ENCODE peak calls at places on chromosome 22, in seven cellular contexts. One of them, this sample, is unnamed.

GRCh38 chr22:46453006-46453828 is 84.2 kb downstream of the CELSR1 start:
- DNase-seq in CD4-positive, CD25-positive, alpha-beta regulatory T cell: no peak
- DNase-seq in HCT116: no peak
- DNase-seq in CD8-positive, alpha-beta T cell: no peak
- DNase-seq in hepatic stellate cell: no peak
- DNase-seq in pons: no peak
- DNase-seq in H1: no peak
- DNase-seq in this sample: no peak

GRCh38 chr22:44664149-44664548 is 37.9 kb upstream of the PRR5 start:
- DNase-seq in hepatic stellate cell: no peak
- DNase-seq in pons: peak
- DNase-seq in H1: no peak
- DNase-seq in CD4-positive, CD25-positive, alpha-beta regulatory T cell: peak
- DNase-seq in CD8-positive, alpha-beta T cell: peak
- DNase-seq in HCT116: no peak
- DNase-seq in this sample: no peak

GRCh38 chr22:46761539-46762237 is 762 bp upstream of the TBC1D22A start:
- DNase-seq in hepatic stellate cell: no peak
- DNase-seq in H1: no peak
- DNase-seq in CD8-positive, alpha-beta T cell: no peak
- DNase-seq in HCT116: no peak
- DNase-seq in pons: no peak
- DNase-seq in CD4-positive, CD25-positive, alpha-beta regulatory T cell: no peak
- DNase-seq in this sample: no peak

GRCh38 chr22:48425091-48425506 is 1402.6 kb downstream of the BRD1 start:
- DNase-seq in pons: no peak
- DNase-seq in CD4-positive, CD25-positive, alpha-beta regulatory T cell: no peak
- DNase-seq in H1: no peak
- DNase-seq in HCT116: no peak
- DNase-seq in hepatic stellate cell: no peak
- DNase-seq in CD8-positive, alpha-beta T cell: no peak
- DNase-seq in this sample: no peak

GRCh38 chr22:27137809-27138400 is 480.5 kb downstream of the MIAT start:
- DNase-seq in H1: no peak
- DNase-seq in hepatic stellate cell: no peak
- DNase-seq in pons: no peak
- DNase-seq in CD8-positive, alpha-beta T cell: no peak
- DNase-seq in HCT116: no peak
- DNase-seq in CD4-positive, CD25-positive, alpha-beta regulatory T cell: no peak
- DNase-seq in this sample: no peak

GRCh38 chr22:30945653-30946052 is 22.9 kb downstream of the MORC2 start:
- DNase-seq in HCT116: no peak
- DNase-seq in hepatic stellate cell: no peak
- DNase-seq in pons: no peak
- DNase-seq in CD8-positive, alpha-beta T cell: no peak
- DNase-seq in H1: no peak
- DNase-seq in CD4-positive, CD25-positive, alpha-beta regulatory T cell: no peak
- DNase-seq in this sample: no peak

GRCh38 chr22:35542157-35542971 is 1.7 kb downstream of the RASD2 start:
- DNase-seq in pons: no peak
- DNase-seq in CD8-positive, alpha-beta T cell: no peak
- DNase-seq in HCT116: no peak
- DNase-seq in H1: no peak
- DNase-seq in hepatic stellate cell: no peak
- DNase-seq in CD4-positive, CD25-positive, alpha-beta regulatory T cell: no peak
- DNase-seq in this sample: no peak

GRCh38 chr22:20132686-20133246 is 1.2 kb downstream of the ZDHHC8 start:
- DNase-seq in H1: no peak
- DNase-seq in pons: no peak
- DNase-seq in hepatic stellate cell: no peak
- DNase-seq in HCT116: no peak
- DNase-seq in CD8-positive, alpha-beta T cell: no peak
- DNase-seq in CD4-positive, CD25-positive, alpha-beta regulatory T cell: no peak
- DNase-seq in this sample: no peak

GRCh38 chr22:19855504-19856409 is 1.1 kb upstream of the GNB1L start:
- DNase-seq in CD8-positive, alpha-beta T cell: peak
- DNase-seq in hepatic stellate cell: no peak
- DNase-seq in HCT116: peak
- DNase-seq in CD4-positive, CD25-positive, alpha-beta regulatory T cell: peak
- DNase-seq in H1: no peak
- DNase-seq in pons: peak
- DNase-seq in this sample: no peak